ENCODE peak calls at places on chromosome 2, in ten cellular contexts. X is pancreas, D is stomach, P is Peyer's patch, Q is dorsolateral prefrontal cortex, F is A549, U is endothelial cell of umbilical vein, A is HCT116, E is prostate gland, Y is astrocyte. V is an unnamed sample.

GRCh38 chr2:148622390-148622789 is 22.2 kb upstream of the EPC2 start:
- DNase-seq in X (no peak), D (no peak), P (no peak), Q (no peak), F (no peak), U (no peak), A (no peak), E (no peak), Y (no peak), V (no peak)

GRCh38 chr2:33321236-33321731 is 155.2 kb upstream of the RASGRP3 start:
- DNase-seq in X (no peak), D (no peak), P (no peak), Q (no peak), F (no peak), U (no peak), A (no peak), E (no peak), Y (peak; percentile 80), V (no peak)

GRCh38 chr2:230933521-230934180 is 8.6 kb upstream of the GPR55 start:
- DNase-seq in X (no peak), D (peak; percentile 15), P (no peak), Q (no peak), F (no peak), U (no peak), A (no peak), E (no peak), Y (no peak), V (no peak)

GRCh38 chr2:52264488-52264887 is 1232.6 kb upstream of the NRXN1 start:
- DNase-seq in X (no peak), D (no peak), P (no peak), Q (no peak), F (no peak), U (no peak), A (no peak), E (no peak), Y (no peak), V (no peak)

GRCh38 chr2:204313256-204313655 is 232.0 kb upstream of the PARD3B start:
- DNase-seq in X (no peak), D (no peak), P (no peak), Q (no peak), F (no peak), U (no peak), A (no peak), E (no peak), Y (no peak), V (no peak)

GRCh38 chr2:102155703-102156515 is 13.4 kb downstream of the IL1R1 start:
- DNase-seq in X (no peak), D (peak; percentile 60), P (no peak), Q (no peak), F (no peak), U (no peak), A (no peak), E (peak; percentile 81), Y (no peak), V (no peak)

GRCh38 chr2:174263989-174264388 is 15.7 kb upstream of the OLA1 start:
- DNase-seq in X (no peak), D (no peak), P (no peak), Q (no peak), F (peak; percentile 56), U (peak; percentile 37), A (peak; percentile 90), E (no peak), Y (peak; percentile 76), V (no peak)

GRCh38 chr2:190277234-190278112 is 42.2 kb downstream of the HIBCH start:
- DNase-seq in X (no peak), D (no peak), P (no peak), Q (no peak), F (no peak), U (peak; percentile 70), A (peak; percentile 56), E (no peak), Y (peak; percentile 25), V (no peak)

GRCh38 chr2:208112969-208113368 is 11.4 kb downstream of the CRYGD start:
- DNase-seq in X (no peak), D (no peak), P (no peak), Q (no peak), F (no peak), U (no peak), A (no peak), E (no peak), Y (no peak), V (no peak)

GRCh38 chr2:26059542-26059941 is 25.7 kb downstream of the RAB10 start:
- DNase-seq in X (no peak), D (no peak), P (no peak), Q (no peak), F (no peak), U (no peak), A (no peak), E (no peak), Y (no peak), V (no peak)

GRCh38 chr2:45299361-45299760 is 290.1 kb upstream of the SIX2 start:
- DNase-seq in X (no peak), D (no peak), P (no peak), Q (no peak), F (no peak), U (no peak), A (no peak), E (no peak), Y (no peak), V (no peak)

GRCh38 chr2:164737612-164738081 is 104.0 kb downstream of the COBLL1 start:
- DNase-seq in X (peak; percentile 71), D (peak; percentile 72), P (peak; percentile 82), Q (no peak), F (peak; percentile 66), U (peak; percentile 82), A (peak; percentile 73), E (peak; percentile 76), Y (peak; percentile 24), V (no peak)

GRCh38 chr2:108988796-108989713 is at the start of gene EDAR:
- DNase-seq in X (peak; percentile 32), D (peak; percentile 63), P (peak; percentile 67), Q (no peak), F (peak; percentile 64), U (peak; percentile 18), A (peak; percentile 57), E (peak; percentile 66), Y (peak; percentile 31), V (no peak)

GRCh38 chr2:49219741-49220140 is 65.4 kb upstream of the FSHR start:
- DNase-seq in X (no peak), D (no peak), P (no peak), Q (no peak), F (no peak), U (no peak), A (no peak), E (no peak), Y (no peak), V (no peak)

GRCh38 chr2:197201874-197202273 is 108.7 kb downstream of the ANKRD44 start:
- DNase-seq in X (no peak), D (no peak), P (no peak), Q (no peak), F (no peak), U (no peak), A (no peak), E (no peak), Y (no peak), V (no peak)
- H3K27ac ChIP-seq in X (no peak overlapping the region), D (no peak overlapping the region), P (no peak overlapping the region), Q (no peak overlapping the region), F (no peak overlapping the region), U (no peak overlapping the region), A (no peak overlapping the region), E (no peak overlapping the region), Y (no peak overlapping the region), V (no peak overlapping the region)

DNA sequence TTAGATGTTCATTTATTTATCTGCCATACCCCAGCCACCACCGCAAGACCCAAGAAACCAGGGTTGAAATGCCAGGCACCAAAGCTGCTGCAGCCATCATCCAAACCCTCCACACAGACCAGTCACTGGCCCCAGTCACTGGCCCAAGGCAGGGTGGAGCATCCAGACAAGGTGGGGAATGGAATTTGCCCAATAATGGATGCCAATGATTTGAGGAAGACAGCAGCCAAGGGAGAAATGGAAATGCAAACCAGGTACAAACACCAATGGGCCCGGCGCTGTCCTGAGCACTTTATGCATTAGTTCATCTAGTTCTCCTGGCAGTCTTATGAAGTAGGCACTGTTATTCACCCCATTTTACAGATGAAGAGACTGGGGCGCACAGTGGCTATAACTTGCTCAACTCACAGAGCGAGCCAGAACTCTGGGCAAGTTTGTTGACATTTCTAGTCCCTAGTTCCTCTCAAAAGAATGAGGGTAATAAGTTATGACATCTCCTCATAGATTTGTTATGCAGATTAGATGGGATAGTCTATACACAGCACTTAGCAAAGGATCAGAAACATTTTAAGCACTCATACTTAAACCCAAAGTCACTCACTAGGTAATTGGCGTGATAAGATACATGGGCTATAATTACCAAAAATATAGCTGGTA is 173.3 kb downstream of the TMEM247 start:
- DNase-seq in X (no peak), D (no peak), P (no peak), Q (no peak), F (no peak), U (no peak), A (no peak), E (no peak), Y (no peak), V (no peak)
- H3K27ac ChIP-seq in X (no peak overlapping the region), D (no peak overlapping the region), P (no peak overlapping the region), Q (no peak overlapping the region), F (peak overlapping the region; percentile 97), U (no peak overlapping the region), A (no peak overlapping the region), E (no peak overlapping the region), Y (no peak overlapping the region), V (no peak overlapping the region)

GRCh38 chr2:219219113-219219696 is 447 bp upstream of the ABCB6 start:
- DNase-seq in X (no peak), D (no peak), P (no peak), Q (no peak), F (no peak), U (no peak), A (no peak), E (no peak), Y (no peak), V (no peak)

GRCh38 chr2:219221956-219222518 is 3.3 kb upstream of the ABCB6 start:
- DNase-seq in X (no peak), D (no peak), P (no peak), Q (no peak), F (no peak), U (no peak), A (no peak), E (no peak), Y (no peak), V (peak; percentile 23)

GRCh38 chr2:219220652-219221402 is 2.1 kb upstream of the ABCB6 start:
- DNase-seq in X (no peak), D (no peak), P (no peak), Q (no peak), F (no peak), U (no peak), A (no peak), E (no peak), Y (no peak), V (no peak)

GRCh38 chr2:219218279-219219112 is at the start of gene ABCB6:
- DNase-seq in X (peak; percentile 96), D (peak; percentile 96), P (peak; percentile 97), Q (peak; percentile 97), F (peak; percentile 92), U (peak; percentile 93), A (peak; percentile 70), E (peak; percentile 96), Y (peak; percentile 79), V (peak; percentile 98)

GRCh38 chr2:219219781-219220532 is 1.2 kb upstream of the ABCB6 start:
- DNase-seq in X (no peak), D (no peak), P (no peak), Q (no peak), F (no peak), U (no peak), A (no peak), E (no peak), Y (no peak), V (no peak)
- H3K27ac ChIP-seq in X (no peak overlapping the region), D (peak overlapping the region; percentile 89), P (no peak overlapping the region), Q (peak overlapping the region; percentile 87), F (no peak overlapping the region), U (no peak overlapping the region), A (peak overlapping the region; percentile 81), E (peak overlapping the region; percentile 88), Y (no peak overlapping the region), V (no peak overlapping the region)

GRCh38 chr2:178273787-178274360 is 79.6 kb downstream of the OSBPL6 start:
- DNase-seq in X (no peak), D (no peak), P (no peak), Q (no peak), F (no peak), U (peak; percentile 67), A (no peak), E (no peak), Y (no peak), V (no peak)
- H3K27ac ChIP-seq in X (no peak overlapping the region), D (no peak overlapping the region), P (no peak overlapping the region), Q (no peak overlapping the region), F (no peak overlapping the region), U (no peak overlapping the region), A (no peak overlapping the region), E (no peak overlapping the region), Y (no peak overlapping the region), V (no peak overlapping the region)